ENCODE peak calls at places on chromosomes 5 and 9, in six cellular contexts. One of them, this sample, is unnamed.
A peak's percentile ranks its signal among the peaks of the same experiment; 100 is the strongest.

GRCh38 chr9:80794197-80794596 is 895.1 kb downstream of the TLE1 start:
- DNase-seq in spleen: no peak
- DNase-seq in T-helper 2 cell: no peak
- DNase-seq in HEK293T: no peak
- DNase-seq in memory B cell: no peak
- DNase-seq in skeletal muscle cell: no peak
- DNase-seq in this sample: no peak

GRCh38 chr5:64497390-64497789 is 8.4 kb upstream of the RGS7BP start:
- DNase-seq in HEK293T: no peak
- DNase-seq in spleen: no peak
- DNase-seq in memory B cell: no peak
- DNase-seq in skeletal muscle cell: no peak
- DNase-seq in T-helper 2 cell: no peak
- DNase-seq in this sample: no peak

GRCh38 chr9:135328485-135329417 is 150.8 kb upstream of the PPP1R26 start:
- DNase-seq in memory B cell: peak; percentile 5
- DNase-seq in HEK293T: no peak
- DNase-seq in skeletal muscle cell: no peak
- DNase-seq in T-helper 2 cell: no peak
- DNase-seq in spleen: no peak
- DNase-seq in this sample: peak; percentile 34

GRCh38 chr9:106077731-106078130 is 383.4 kb downstream of the TMEM38B start:
- DNase-seq in spleen: no peak
- DNase-seq in memory B cell: no peak
- DNase-seq in skeletal muscle cell: no peak
- DNase-seq in T-helper 2 cell: no peak
- DNase-seq in HEK293T: no peak
- DNase-seq in this sample: no peak

GRCh38 chr9:133715866-133716563 is 22.1 kb downstream of the SARDH start:
- DNase-seq in spleen: peak; percentile 74
- DNase-seq in skeletal muscle cell: no peak
- DNase-seq in memory B cell: no peak
- DNase-seq in HEK293T: no peak
- DNase-seq in T-helper 2 cell: no peak
- DNase-seq in this sample: peak; percentile 46

GRCh38 chr5:159178978-159179377 is 30.4 kb downstream of the RNF145 start:
- DNase-seq in spleen: no peak
- DNase-seq in memory B cell: no peak
- DNase-seq in HEK293T: no peak
- DNase-seq in skeletal muscle cell: peak; percentile 91
- DNase-seq in T-helper 2 cell: no peak
- DNase-seq in this sample: no peak

GRCh38 chr9:132651259-132651658 is 18.5 kb downstream of the DDX31 start:
- DNase-seq in HEK293T: peak; percentile 15
- DNase-seq in memory B cell: no peak
- DNase-seq in T-helper 2 cell: no peak
- DNase-seq in spleen: no peak
- DNase-seq in skeletal muscle cell: peak; percentile 89
- DNase-seq in this sample: no peak

GRCh38 chr5:170313344-170313743 is 15.8 kb upstream of the LCP2 start:
- DNase-seq in HEK293T: no peak
- DNase-seq in skeletal muscle cell: no peak
- DNase-seq in memory B cell: no peak
- DNase-seq in spleen: no peak
- DNase-seq in T-helper 2 cell: no peak
- DNase-seq in this sample: no peak

GRCh38 chr5:15452780-15453179 is 47.2 kb upstream of the FBXL7 start:
- DNase-seq in HEK293T: no peak
- DNase-seq in skeletal muscle cell: peak; percentile 4
- DNase-seq in T-helper 2 cell: no peak
- DNase-seq in spleen: no peak
- DNase-seq in memory B cell: no peak
- DNase-seq in this sample: no peak

GRCh38 chr5:2357309-2357708 is 394.2 kb downstream of the IRX2 start:
- DNase-seq in memory B cell: no peak
- DNase-seq in HEK293T: no peak
- DNase-seq in spleen: no peak
- DNase-seq in skeletal muscle cell: no peak
- DNase-seq in T-helper 2 cell: no peak
- DNase-seq in this sample: no peak

GRCh38 chr5:6194261-6194875 is 184.0 kb downstream of the MED10 start:
- DNase-seq in spleen: no peak
- DNase-seq in T-helper 2 cell: no peak
- DNase-seq in memory B cell: no peak
- DNase-seq in skeletal muscle cell: no peak
- DNase-seq in HEK293T: no peak
- DNase-seq in this sample: no peak

GRCh38 chr5:68522863-68523262 is 307.3 kb downstream of the PIK3R1 start:
- DNase-seq in skeletal muscle cell: no peak
- DNase-seq in spleen: no peak
- DNase-seq in HEK293T: no peak
- DNase-seq in T-helper 2 cell: no peak
- DNase-seq in memory B cell: no peak
- DNase-seq in this sample: no peak

GRCh38 chr5:133075572-133076536 is 24.0 kb downstream of the HSPA4 start:
- DNase-seq in T-helper 2 cell: no peak
- DNase-seq in skeletal muscle cell: no peak
- DNase-seq in spleen: no peak
- DNase-seq in HEK293T: no peak
- DNase-seq in memory B cell: no peak
- DNase-seq in this sample: no peak

GRCh38 chr9:136147038-136147889 is 28.6 kb upstream of the TMEM250 start:
- DNase-seq in memory B cell: no peak
- DNase-seq in skeletal muscle cell: no peak
- DNase-seq in T-helper 2 cell: no peak
- DNase-seq in spleen: no peak
- DNase-seq in HEK293T: no peak
- DNase-seq in this sample: no peak

GRCh38 chr5:173178369-173178910 is 34.1 kb downstream of the BNIP1 start:
- DNase-seq in skeletal muscle cell: no peak
- DNase-seq in HEK293T: no peak
- DNase-seq in memory B cell: no peak
- DNase-seq in spleen: no peak
- DNase-seq in T-helper 2 cell: no peak
- DNase-seq in this sample: no peak

GRCh38 chr9:928363-929042 is 48.0 kb upstream of the DMRT3 start:
- DNase-seq in memory B cell: no peak
- DNase-seq in spleen: no peak
- DNase-seq in T-helper 2 cell: no peak
- DNase-seq in skeletal muscle cell: no peak
- DNase-seq in HEK293T: peak; percentile 35
- DNase-seq in this sample: no peak

GRCh38 chr5:58060971-58061370 is 398.9 kb downstream of the PLK2 start:
- DNase-seq in memory B cell: no peak
- DNase-seq in skeletal muscle cell: peak; percentile 70
- DNase-seq in T-helper 2 cell: no peak
- DNase-seq in HEK293T: no peak
- DNase-seq in spleen: no peak
- DNase-seq in this sample: no peak

GRCh38 chr5:73233461-73234151 is 60.6 kb downstream of the TMEM174 start:
- DNase-seq in HEK293T: no peak
- DNase-seq in memory B cell: no peak
- DNase-seq in skeletal muscle cell: no peak
- DNase-seq in T-helper 2 cell: peak; percentile 7
- DNase-seq in spleen: no peak
- DNase-seq in this sample: no peak

GRCh38 chr5:62152394-62153123 is 153.4 kb upstream of the KIF2A start:
- DNase-seq in T-helper 2 cell: no peak
- DNase-seq in skeletal muscle cell: no peak
- DNase-seq in HEK293T: no peak
- DNase-seq in memory B cell: no peak
- DNase-seq in spleen: no peak
- DNase-seq in this sample: no peak

GRCh38 chr9:88684046-88684445 is 149.1 kb downstream of the NXNL2 start:
- DNase-seq in spleen: no peak
- DNase-seq in memory B cell: no peak
- DNase-seq in HEK293T: no peak
- DNase-seq in skeletal muscle cell: no peak
- DNase-seq in T-helper 2 cell: no peak
- DNase-seq in this sample: no peak

GRCh38 chr5:139391570-139392323 is 2.0 kb upstream of the MZB1 start:
- DNase-seq in T-helper 2 cell: no peak
- DNase-seq in memory B cell: no peak
- DNase-seq in spleen: no peak
- DNase-seq in HEK293T: no peak
- DNase-seq in skeletal muscle cell: no peak
- DNase-seq in this sample: peak; percentile 50

GRCh38 chr5:7039058-7039457 is 325.8 kb downstream of the TENT4A start:
- DNase-seq in skeletal muscle cell: no peak
- DNase-seq in memory B cell: no peak
- DNase-seq in T-helper 2 cell: no peak
- DNase-seq in spleen: no peak
- DNase-seq in HEK293T: no peak
- DNase-seq in this sample: no peak

GRCh38 chr9:89926691-89927220 is 321.9 kb downstream of the GADD45G start:
- DNase-seq in HEK293T: no peak
- DNase-seq in skeletal muscle cell: no peak
- DNase-seq in spleen: no peak
- DNase-seq in T-helper 2 cell: no peak
- DNase-seq in memory B cell: no peak
- DNase-seq in this sample: no peak

GRCh38 chr9:108569624-108570023 is 286.2 kb downstream of the ACTL7B start:
- DNase-seq in spleen: no peak
- DNase-seq in HEK293T: no peak
- DNase-seq in skeletal muscle cell: peak; percentile 29
- DNase-seq in T-helper 2 cell: no peak
- DNase-seq in memory B cell: no peak
- DNase-seq in this sample: no peak

GRCh38 chr9:94906181-94906580 is 179.7 kb downstream of the AOPEP start:
- DNase-seq in spleen: no peak
- DNase-seq in skeletal muscle cell: no peak
- DNase-seq in T-helper 2 cell: no peak
- DNase-seq in HEK293T: no peak
- DNase-seq in memory B cell: no peak
- DNase-seq in this sample: no peak

GRCh38 chr5:50969207-50970145 is 303.0 kb downstream of the PARP8 start:
- DNase-seq in memory B cell: no peak
- DNase-seq in skeletal muscle cell: no peak
- DNase-seq in T-helper 2 cell: no peak
- DNase-seq in spleen: peak; percentile 67
- DNase-seq in HEK293T: no peak
- DNase-seq in this sample: no peak

GRCh38 chr9:125089331-125089730 is 54.0 kb downstream of the SCAI start:
- DNase-seq in skeletal muscle cell: no peak
- DNase-seq in T-helper 2 cell: no peak
- DNase-seq in HEK293T: no peak
- DNase-seq in memory B cell: no peak
- DNase-seq in spleen: no peak
- DNase-seq in this sample: no peak

GRCh38 chr5:134577022-134577795 is 51.7 kb downstream of the JADE2 start:
- DNase-seq in skeletal muscle cell: no peak
- DNase-seq in spleen: no peak
- DNase-seq in HEK293T: no peak
- DNase-seq in T-helper 2 cell: no peak
- DNase-seq in memory B cell: peak; percentile 27
- DNase-seq in this sample: no peak

GRCh38 chr5:114297915-114298314 is 64.0 kb upstream of the KCNN2 start:
- DNase-seq in memory B cell: no peak
- DNase-seq in T-helper 2 cell: no peak
- DNase-seq in spleen: no peak
- DNase-seq in skeletal muscle cell: no peak
- DNase-seq in HEK293T: no peak
- DNase-seq in this sample: no peak

GRCh38 chr9:93039456-93039855 is 19.0 kb upstream of the SUSD3 start:
- DNase-seq in skeletal muscle cell: no peak
- DNase-seq in memory B cell: no peak
- DNase-seq in spleen: no peak
- DNase-seq in T-helper 2 cell: no peak
- DNase-seq in HEK293T: no peak
- DNase-seq in this sample: no peak

GRCh38 chr5:135497971-135498661 is 37.6 kb downstream of the NEUROG1 start:
- DNase-seq in memory B cell: no peak
- DNase-seq in spleen: no peak
- DNase-seq in T-helper 2 cell: no peak
- DNase-seq in HEK293T: no peak
- DNase-seq in skeletal muscle cell: no peak
- DNase-seq in this sample: no peak

GRCh38 chr5:75640826-75641225 is 29.6 kb downstream of the ANKDD1B start:
- DNase-seq in T-helper 2 cell: no peak
- DNase-seq in spleen: no peak
- DNase-seq in memory B cell: no peak
- DNase-seq in HEK293T: no peak
- DNase-seq in skeletal muscle cell: no peak
- DNase-seq in this sample: no peak